ENCODE peak calls at places on chromosomes 4 and X, in six cellular contexts. C is astrocyte of the cerebellum, L is AG04450, N is tibial artery, S is thoracic aorta, F is NB4. V is an unnamed sample.

GRCh38 chr4:122784261-122784660 is 42.4 kb upstream of the FGF2 start:
- DNase-seq in S (no peak), N (no peak), F (no peak), C (no peak), L (no peak), V (no peak)

GRCh38 chr4:155742310-155743015 is 16.4 kb upstream of the GUCY1B1 start:
- DNase-seq in S (no peak), C (no peak), F (no peak), N (no peak), L (no peak), V (no peak)

GRCh38 chr4:74932832-74933561 is at the start of gene PARM1:
- DNase-seq in F (peak; percentile 34), L (peak; percentile 16), S (peak; percentile 63), C (peak; percentile 42), N (peak; percentile 90), V (peak; percentile 64)

GRCh38 chrX:129980540-129981206 is 1.8 kb upstream of the BCORL1 start:
- DNase-seq in L (no peak), S (no peak), N (peak; percentile 51), F (peak; percentile 66), C (no peak), V (no peak)

GRCh38 chr4:88107406-88108107 is 50.9 kb downstream of the ABCG2 start:
- DNase-seq in L (no peak), S (no peak), F (peak; percentile 70), N (no peak), C (no peak), V (no peak)

GRCh38 chr4:167232805-167233522 is 1.3 kb downstream of the SPOCK3 start:
- DNase-seq in C (no peak), S (no peak), N (no peak), L (no peak), F (no peak), V (no peak)

GRCh38 chr4:152430507-152430906 is 105.4 kb downstream of the FBXW7 start:
- DNase-seq in F (no peak), S (no peak), L (no peak), N (no peak), C (no peak), V (no peak)

GRCh38 chr4:149584703-149585102 is 230.9 kb downstream of the IQCM start:
- DNase-seq in N (no peak), F (no peak), L (no peak), S (no peak), C (no peak), V (no peak)

GRCh38 chr4:36280555-36280954 is 861 bp upstream of the DTHD1 start:
- DNase-seq in L (no peak), N (no peak), F (no peak), S (no peak), C (no peak), V (no peak)

GRCh38 chr4:174604198-174604597 is 81.9 kb upstream of the HPGD start:
- DNase-seq in C (no peak), F (peak; percentile 57), S (no peak), L (no peak), N (no peak), V (no peak)

GRCh38 chrX:118579417-118579816 is 83.8 kb downstream of the DOCK11 start:
- DNase-seq in L (no peak), C (no peak), N (no peak), S (no peak), F (no peak), V (no peak)

GRCh38 chr4:27929141-27929540 is 1068.5 kb downstream of the STIM2 start:
- DNase-seq in F (no peak), S (no peak), C (no peak), N (no peak), L (no peak), V (no peak)

GRCh38 chr4:185755451-185755850 is 56.5 kb downstream of the SORBS2 start:
- DNase-seq in C (no peak), F (no peak), N (no peak), L (no peak), S (no peak), V (no peak)

GRCh38 chrX:76148753-76149152 is 24.1 kb upstream of the PBDC1 start:
- DNase-seq in L (no peak), F (peak; percentile 72), C (no peak), S (no peak), N (no peak), V (no peak)

GRCh38 chr4:41866799-41867677 is 68.2 kb upstream of the TMEM33 start:
- DNase-seq in S (no peak), N (no peak), F (no peak), L (no peak), C (no peak), V (no peak)

GRCh38 chr4:121270384-121270783 is 106.3 kb upstream of the TNIP3 start:
- DNase-seq in S (no peak), N (no peak), L (no peak), F (no peak), C (no peak), V (no peak)

GRCh38 chr4:26356067-26356466 is 35.3 kb downstream of the RBPJ start:
- DNase-seq in N (no peak), F (peak; percentile 44), L (no peak), C (no peak), S (no peak), V (no peak)

DNA sequence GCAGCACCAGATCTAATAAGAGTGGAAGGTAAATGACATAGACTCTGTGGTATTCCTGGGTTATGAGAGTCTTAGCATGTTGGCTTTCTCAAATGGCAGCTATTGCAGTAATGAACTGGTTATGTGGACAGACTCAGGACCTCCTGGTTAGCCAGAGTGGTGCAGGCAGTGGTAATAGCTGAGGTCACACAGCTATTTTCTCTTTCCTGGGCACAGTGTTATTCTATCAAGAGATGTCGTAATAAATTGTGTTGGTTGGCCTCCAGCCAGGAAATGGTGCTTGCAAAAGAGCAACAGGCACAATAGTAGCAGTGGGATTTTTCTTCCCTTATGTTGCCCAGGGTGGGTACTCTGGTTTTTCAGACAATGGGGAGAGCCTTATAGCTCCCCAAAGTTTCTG is 279.2 kb upstream of the FGF16 start:
- DNase-seq in N (peak; percentile 51), S (peak; percentile 28), C (no peak), F (peak; percentile 52), L (no peak), V (no peak)
- TF ChIP-seq CTCF in N (no peak), S (no peak), C (no peak), F (no peak), L (no peak), V (no peak)

DNA sequence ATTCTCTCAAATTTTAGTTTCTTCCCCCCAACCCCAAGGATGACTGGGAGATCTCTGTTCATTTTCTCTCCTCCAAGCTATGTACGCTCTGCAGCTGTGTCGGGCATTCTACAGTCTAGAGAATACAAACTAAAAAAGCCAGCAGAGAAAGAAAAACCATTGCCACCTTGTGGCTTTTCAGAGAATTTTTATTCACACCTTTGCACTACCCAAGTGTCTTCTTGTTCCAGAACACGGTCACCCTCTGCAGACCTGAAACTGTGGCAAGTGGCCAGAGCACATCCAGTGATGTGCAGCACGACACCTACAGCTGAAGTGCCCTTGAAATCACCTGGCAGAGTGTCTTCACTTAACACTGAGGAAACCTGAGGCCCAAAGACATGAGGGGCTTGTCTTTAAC is 68.6 kb downstream of the CHST7 start:
- DNase-seq in L (no peak), N (no peak), F (peak; percentile 42), C (no peak), S (no peak), V (no peak)
- TF ChIP-seq CTCF in L (peak; percentile 38), N (peak; percentile 42), F (no peak), C (peak; percentile 29), S (peak; percentile 50), V (peak; percentile 43)

GRCh38 chrX:51182545-51182944 is 150.1 kb upstream of the NUDT10 start:
- DNase-seq in C (no peak), S (no peak), L (no peak), N (no peak), F (no peak), V (no peak)
- TF ChIP-seq CTCF in C (no peak), S (no peak), L (no peak), N (no peak), F (peak; percentile 17), V (no peak)

DNA sequence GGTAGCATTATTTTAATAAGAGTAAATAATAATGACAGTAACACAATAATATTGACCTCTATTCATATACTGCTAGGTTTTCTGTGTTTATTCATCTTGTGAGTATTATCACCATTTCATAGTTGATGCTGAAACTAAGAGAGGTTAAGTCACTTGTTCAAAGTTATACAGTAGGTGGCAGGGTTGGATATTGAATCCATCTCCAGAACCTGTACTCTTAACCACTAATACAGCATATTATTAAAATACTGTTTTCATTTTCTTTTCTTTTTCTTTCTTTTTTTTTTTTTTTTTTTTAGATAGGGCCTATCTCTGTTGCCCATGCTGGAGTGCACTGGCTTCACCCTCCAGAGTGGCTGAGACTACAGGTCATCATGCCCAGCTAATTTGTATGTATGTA is 7.1 kb upstream of the ELF2 start:
- DNase-seq in F (peak; percentile 61), N (no peak), L (no peak), C (no peak), S (no peak), V (no peak)
- TF ChIP-seq CTCF in F (no peak), N (no peak), L (peak; percentile 38), C (peak; percentile 5), S (no peak), V (peak; percentile 23)

DNA sequence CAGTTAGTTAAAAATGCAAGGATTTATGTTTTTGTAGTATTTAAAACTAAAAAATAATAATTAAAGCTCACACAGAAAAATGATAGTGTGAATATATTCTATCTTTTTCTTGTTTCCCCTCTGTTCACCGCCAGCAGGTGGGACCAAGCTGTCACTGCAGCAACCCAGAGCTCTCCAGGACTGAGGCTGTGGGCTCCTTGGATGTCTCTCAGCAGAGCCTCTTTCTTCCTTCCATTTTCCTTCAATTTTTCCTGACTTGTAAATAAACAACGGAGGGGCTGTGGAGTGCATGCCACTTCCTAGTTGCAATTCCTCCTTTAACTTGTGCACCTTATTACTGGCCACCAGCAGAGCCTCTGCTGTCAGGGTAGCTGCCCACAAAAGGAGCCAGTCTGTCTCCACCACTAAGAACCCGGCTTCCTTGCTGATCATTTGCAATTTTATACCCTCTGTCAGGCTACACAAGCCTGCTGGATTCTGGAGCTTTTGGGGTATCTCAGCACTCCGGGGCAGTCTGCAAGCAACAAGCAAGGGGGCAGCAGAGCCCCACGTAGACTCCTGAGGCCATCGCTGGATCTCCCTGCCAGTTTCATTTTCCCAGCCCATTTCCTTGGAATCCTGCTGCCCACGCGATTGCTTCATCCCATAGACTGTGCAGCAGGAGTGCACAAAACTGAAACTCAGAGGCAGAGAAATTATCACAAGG is 1467.4 kb downstream of the C4orf33 start:
- DNase-seq in F (peak; percentile 2), C (peak; percentile 68), S (no peak), N (no peak), L (peak; percentile 51), V (no peak)
- TF ChIP-seq CTCF in F (no peak), C (peak; percentile 83), S (no peak), N (peak; percentile 36), L (peak; percentile 79), V (no peak)

GRCh38 chrX:41308884-41309655 is 24.9 kb upstream of the DDX3X start:
- DNase-seq in S (no peak), F (peak; percentile 28), C (no peak), N (no peak), L (no peak), V (peak; percentile 51)
- TF ChIP-seq CTCF in S (no peak), F (no peak), C (no peak), N (no peak), L (no peak), V (no peak)

GRCh38 chrX:54423161-54423888 is 16.9 kb upstream of the TSR2 start:
- DNase-seq in N (no peak), S (no peak), L (no peak), C (no peak), F (peak; percentile 46), V (no peak)
- TF ChIP-seq CTCF in N (no peak), S (no peak), L (no peak), C (no peak), F (peak; percentile 32), V (no peak)

GRCh38 chr4:10013722-10014121 is 7.6 kb downstream of the SLC2A9 start:
- DNase-seq in C (no peak), L (no peak), F (peak; percentile 76), N (no peak), S (no peak), V (no peak)
- TF ChIP-seq CTCF in C (peak; percentile 56), L (peak; percentile 44), F (peak; percentile 85), N (no peak), S (no peak), V (peak; percentile 37)